ENCODE peak calls at places on chromosomes 4 and X, in five cellular contexts. A is activated naive CD4-positive, alpha-beta T cell treated with Interleukin-2 at 50 U/mL for 16 hours; X is NCI-H748 treated with DMSO at 0.1 percent for 48 hours; W is AG08396; S is A172. I is an unnamed sample.

GRCh38 chr4:89000844-89001360 is 56.1 kb downstream of the FAM13A start:
- DNase-seq in X (peak; percentile 91), W (no peak), A (no peak), S (peak; percentile 80), I (peak; percentile 78)

GRCh38 chr4:1572521-1572920 is 111.6 kb downstream of the FAM53A start:
- DNase-seq in W (no peak), S (no peak), A (no peak), X (no peak), I (no peak)

GRCh38 chrX:45517090-45517973 is 316.7 kb upstream of the DIPK2B start:
- DNase-seq in A (no peak), S (peak; percentile 74), X (no peak), W (peak; percentile 59), I (no peak)

GRCh38 chr4:138835833-138836521 is 179.6 kb upstream of the NOCT start:
- DNase-seq in W (no peak), X (no peak), A (no peak), S (no peak), I (no peak)

GRCh38 chr4:61204353-61204752 is 4.2 kb downstream of the ADGRL3 start:
- DNase-seq in A (no peak), X (no peak), W (peak; percentile 5), S (peak; percentile 19), I (no peak)

GRCh38 chr4:111537861-111538260 is 607.4 kb upstream of the FAM241A start:
- DNase-seq in A (no peak), X (no peak), W (no peak), S (peak; percentile 4), I (no peak)

GRCh38 chr4:123248260-123248659 is 148.3 kb upstream of the SPRY1 start:
- DNase-seq in W (no peak), X (no peak), S (no peak), A (no peak), I (no peak)

GRCh38 chr4:138218976-138219375 is 23.2 kb downstream of the SLC7A11 start:
- DNase-seq in S (no peak), X (no peak), W (no peak), A (no peak), I (no peak)

GRCh38 chr4:36256398-36256828 is 12.1 kb upstream of the ARAP2 start:
- DNase-seq in A (no peak), S (no peak), X (no peak), W (no peak), I (no peak)

GRCh38 chr4:7506119-7506518 is 71.4 kb upstream of the PSAPL1 start:
- DNase-seq in S (no peak), A (no peak), X (no peak), W (no peak), I (peak; percentile 35)

GRCh38 chr4:55468724-55469123 is 73.0 kb downstream of the TMEM165 start:
- DNase-seq in X (no peak), S (peak; percentile 60), W (no peak), A (no peak), I (no peak)

GRCh38 chr4:118989098-118990080 is 100.7 kb downstream of the SYNPO2 start:
- DNase-seq in X (no peak), W (peak; percentile 63), S (peak; percentile 14), A (no peak), I (no peak)

GRCh38 chrX:22950278-22951266 is 49.2 kb upstream of the DDX53 start:
- DNase-seq in W (peak; percentile 39), X (no peak), A (no peak), S (peak; percentile 96), I (no peak)

GRCh38 chr4:172892300-172892699 is 276.3 kb upstream of the GALNT7 start:
- DNase-seq in W (no peak), S (no peak), X (no peak), A (no peak), I (no peak)

GRCh38 chrX:138791551-138791950 is 80.0 kb upstream of the FGF13 start:
- DNase-seq in S (no peak), W (no peak), A (no peak), X (no peak), I (no peak)

GRCh38 chr4:85932371-85933305 is 427.2 kb downstream of the MAPK10 start:
- DNase-seq in A (no peak), X (no peak), W (no peak), S (no peak), I (no peak)

GRCh38 chr4:114479595-114479994 is 119.0 kb upstream of the UGT8 start:
- DNase-seq in S (no peak), A (no peak), X (peak; percentile 76), W (no peak), I (peak; percentile 40)

GRCh38 chr4:32037391-32037790 is 1317.2 kb downstream of the PCDH7 start:
- DNase-seq in W (no peak), A (no peak), X (no peak), S (no peak), I (no peak)

GRCh38 chrX:17735396-17735795 is 1.9 kb upstream of the SCML1 start:
- DNase-seq in A (no peak), X (no peak), S (no peak), W (no peak), I (no peak)

GRCh38 chr4:8850830-8851188 is 20.8 kb downstream of the HMX1 start:
- DNase-seq in S (no peak), W (no peak), A (no peak), X (no peak), I (no peak)